ENCODE peak calls at places on chromosomes 13 and 19, in five cellular contexts. One of them, this sample, is unnamed.

GRCh38 chr13:42174344-42175162 is 97.4 kb upstream of the AKAP11 start:
- DNase-seq in GM23338: peak; percentile 19
- DNase-seq in PC-3: no peak
- DNase-seq in K562: peak; percentile 50
- DNase-seq in GM12878: no peak
- DNase-seq in this sample: no peak

GRCh38 chr13:81048026-81048461 is 707.1 kb upstream of the SPRY2 start:
- DNase-seq in PC-3: no peak
- DNase-seq in K562: no peak
- DNase-seq in GM23338: no peak
- DNase-seq in GM12878: peak; percentile 21
- DNase-seq in this sample: peak; percentile 14

GRCh38 chr19:50427997-50428425 is 4.7 kb upstream of the MYBPC2 start:
- DNase-seq in K562: no peak
- DNase-seq in GM12878: no peak
- DNase-seq in PC-3: no peak
- DNase-seq in GM23338: peak; percentile 91
- DNase-seq in this sample: peak; percentile 25

GRCh38 chr13:47190696-47191095 is 293.8 kb upstream of the HTR2A start:
- DNase-seq in PC-3: no peak
- DNase-seq in GM23338: no peak
- DNase-seq in GM12878: no peak
- DNase-seq in K562: no peak
- DNase-seq in this sample: no peak

GRCh38 chr13:46172531-46172991 is 9.4 kb downstream of the LCP1 start:
- DNase-seq in GM23338: no peak
- DNase-seq in K562: no peak
- DNase-seq in PC-3: no peak
- DNase-seq in GM12878: no peak
- DNase-seq in this sample: peak; percentile 30

GRCh38 chr19:6667114-6667627 is 2.8 kb downstream of the TNFSF14 start:
- DNase-seq in PC-3: peak; percentile 94
- DNase-seq in GM12878: no peak
- DNase-seq in GM23338: no peak
- DNase-seq in K562: peak; percentile 62
- DNase-seq in this sample: no peak

GRCh38 chr13:44218501-44219240 is 155.0 kb upstream of the SERP2 start:
- DNase-seq in GM23338: no peak
- DNase-seq in PC-3: peak; percentile 67
- DNase-seq in K562: no peak
- DNase-seq in GM12878: no peak
- DNase-seq in this sample: no peak

GRCh38 chr19:49057636-49058234 is at the start of gene CGB7:
- DNase-seq in GM12878: no peak
- DNase-seq in GM23338: peak; percentile 91
- DNase-seq in PC-3: peak; percentile 70
- DNase-seq in K562: peak; percentile 53
- DNase-seq in this sample: no peak

GRCh38 chr13:52869050-52869449 is 20.6 kb upstream of the PCDH8 start:
- DNase-seq in K562: no peak
- DNase-seq in GM23338: no peak
- DNase-seq in PC-3: no peak
- DNase-seq in GM12878: no peak
- DNase-seq in this sample: no peak

GRCh38 chr19:51027873-51028272 is 1.5 kb upstream of the KLK11 start:
- DNase-seq in GM12878: no peak
- DNase-seq in GM23338: no peak
- DNase-seq in K562: no peak
- DNase-seq in PC-3: no peak
- DNase-seq in this sample: no peak

GRCh38 chr13:61965756-61966155 is 550.1 kb upstream of the PCDH20 start:
- DNase-seq in PC-3: no peak
- DNase-seq in GM23338: no peak
- DNase-seq in GM12878: no peak
- DNase-seq in K562: no peak
- DNase-seq in this sample: no peak

GRCh38 chr13:61960981-61961380 is 545.3 kb upstream of the PCDH20 start:
- DNase-seq in GM23338: no peak
- DNase-seq in PC-3: no peak
- DNase-seq in GM12878: no peak
- DNase-seq in K562: no peak
- DNase-seq in this sample: no peak
- H2AFZ ChIP-seq in GM23338: no peak overlapping the region
- H2AFZ ChIP-seq in PC-3: no peak overlapping the region
- H2AFZ ChIP-seq in GM12878: no peak overlapping the region
- H2AFZ ChIP-seq in K562: no peak overlapping the region
- H2AFZ ChIP-seq in this sample: no peak overlapping the region

GRCh38 chr19:13092608-13093260 is 9.9 kb downstream of the LYL1 start:
- DNase-seq in GM23338: no peak
- DNase-seq in GM12878: no peak
- DNase-seq in K562: no peak
- DNase-seq in PC-3: no peak
- DNase-seq in this sample: no peak

GRCh38 chr19:13094285-13094595 is 8.4 kb downstream of the LYL1 start:
- DNase-seq in PC-3: no peak
- DNase-seq in GM12878: no peak
- DNase-seq in K562: no peak
- DNase-seq in GM23338: no peak
- DNase-seq in this sample: no peak

GRCh38 chr19:13092206-13092605 is 10.5 kb downstream of the LYL1 start:
- DNase-seq in K562: no peak
- DNase-seq in PC-3: no peak
- DNase-seq in GM12878: no peak
- DNase-seq in GM23338: no peak
- DNase-seq in this sample: no peak

GRCh38 chr19:13094771-13095392 is 7.8 kb downstream of the LYL1 start:
- DNase-seq in K562: peak; percentile 65
- DNase-seq in PC-3: peak; percentile 50
- DNase-seq in GM23338: peak; percentile 73
- DNase-seq in GM12878: no peak
- DNase-seq in this sample: no peak

DNA sequence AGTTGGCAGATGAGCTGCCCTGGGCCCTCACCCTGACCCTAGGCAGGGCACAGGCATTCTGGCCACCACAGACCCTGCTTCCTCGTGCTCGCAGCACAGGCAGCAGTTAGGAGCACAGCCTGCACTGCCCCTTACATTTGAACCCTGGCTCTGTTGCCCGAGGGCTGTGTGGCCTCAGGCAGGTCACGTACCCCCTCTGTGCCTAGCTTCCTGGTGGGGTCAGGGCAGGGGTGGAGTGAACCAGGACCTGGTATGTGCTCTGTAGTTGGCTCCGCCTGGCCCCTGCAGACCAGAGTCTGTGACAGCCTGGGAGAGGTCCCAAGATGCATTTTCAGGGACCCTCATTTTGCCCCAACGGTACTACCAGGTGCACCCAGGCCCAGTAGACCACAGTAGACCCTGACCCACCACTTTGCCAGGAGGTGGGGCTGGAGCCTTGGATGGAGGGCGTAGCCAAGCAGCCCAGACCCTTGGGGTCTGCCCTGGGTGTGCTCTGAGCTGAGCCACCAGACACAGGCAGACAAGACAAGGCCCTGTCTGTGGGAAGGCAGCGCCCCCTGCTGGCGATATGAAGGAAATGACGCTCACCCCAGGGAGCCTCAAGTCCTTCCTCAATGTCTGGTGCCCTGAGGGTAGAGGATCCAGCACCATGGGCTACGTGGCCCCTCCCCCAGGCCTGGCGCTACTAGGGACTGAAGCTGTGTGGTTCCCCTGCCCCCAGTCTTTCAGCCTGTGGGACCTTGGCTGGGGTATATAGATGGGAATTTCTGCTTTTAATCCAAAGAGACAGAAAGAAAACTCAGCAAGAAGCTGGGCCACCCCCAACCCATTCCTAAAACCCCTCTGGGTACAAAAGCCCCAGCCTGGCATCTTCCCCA is 9.0 kb downstream of the LYL1 start:
- DNase-seq in GM23338: peak; percentile 90
- DNase-seq in GM12878: no peak
- DNase-seq in PC-3: peak; percentile 95
- DNase-seq in K562: peak; percentile 92
- DNase-seq in this sample: peak; percentile 72
- TF ChIP-seq EZH2 in GM23338: no peak
- TF ChIP-seq EZH2 in GM12878: no peak
- TF ChIP-seq EZH2 in PC-3: no peak
- TF ChIP-seq EZH2 in K562: no peak
- TF ChIP-seq EZH2 in this sample: no peak

GRCh38 chr13:109412232-109412935 is 374.0 kb downstream of the IRS2 start:
- DNase-seq in PC-3: peak; percentile 39
- DNase-seq in GM12878: no peak
- DNase-seq in GM23338: peak; percentile 50
- DNase-seq in K562: peak; percentile 2
- DNase-seq in this sample: no peak
- H2AFZ ChIP-seq in PC-3: peak overlapping the region; percentile 80
- H2AFZ ChIP-seq in GM12878: no peak overlapping the region
- H2AFZ ChIP-seq in GM23338: peak overlapping the region; percentile 81
- H2AFZ ChIP-seq in K562: no peak overlapping the region
- H2AFZ ChIP-seq in this sample: no peak overlapping the region

GRCh38 chr13:39411501-39411900 is 191.5 kb downstream of the LHFPL6 start:
- DNase-seq in PC-3: no peak
- DNase-seq in K562: no peak
- DNase-seq in GM12878: no peak
- DNase-seq in GM23338: no peak
- DNase-seq in this sample: no peak
- TF ChIP-seq EZH2 in PC-3: no peak
- TF ChIP-seq EZH2 in K562: no peak
- TF ChIP-seq EZH2 in GM12878: no peak
- TF ChIP-seq EZH2 in GM23338: no peak
- TF ChIP-seq EZH2 in this sample: no peak